ENCODE peak calls at places on chromosomes 6 and 20, in seven cellular contexts. L is sigmoid colon, Z is colonic mucosa, P is fibroblast of lung, O is astrocyte, G is GM23338, J is coronary artery. H is an unnamed sample.

GRCh38 chr6:111270121-111270520 is 182.8 kb downstream of the SLC16A10 start:
- DNase-seq in O (no peak), J (no peak), L (no peak), P (no peak), Z (no peak), G (no peak), H (no peak)

GRCh38 chr6:133503330-133503729 is 262.2 kb downstream of the EYA4 start:
- DNase-seq in O (peak), Z (no peak), L (no peak), G (no peak), J (no peak), P (peak), H (no peak)

GRCh38 chr20:21719592-21720214 is 14.2 kb downstream of the PAX1 start:
- DNase-seq in P (peak), O (peak), Z (peak), J (no peak), G (peak), L (peak), H (peak)

GRCh38 chr20:56616704-56617103 is 12.4 kb upstream of the TFAP2C start:
- DNase-seq in G (no peak), P (no peak), J (no peak), L (no peak), O (no peak), Z (no peak), H (no peak)

GRCh38 chr20:14494355-14494754 is 156.9 kb upstream of the FLRT3 start:
- DNase-seq in O (no peak), L (no peak), G (no peak), J (no peak), Z (no peak), P (no peak), H (no peak)

GRCh38 chr20:47501117-47501482 is 587 bp upstream of the NCOA3 start:
- DNase-seq in Z (no peak), J (no peak), P (no peak), G (no peak), L (no peak), O (no peak), H (no peak)

GRCh38 chr6:75101896-75102680 is 103.8 kb downstream of the COL12A1 start:
- DNase-seq in Z (no peak), G (no peak), L (no peak), J (no peak), O (peak), P (peak), H (peak)

GRCh38 chr6:72287801-72288200 is 334.1 kb upstream of the KCNQ5 start:
- DNase-seq in P (peak), G (no peak), L (no peak), O (peak), J (no peak), Z (no peak), H (no peak)

DNA sequence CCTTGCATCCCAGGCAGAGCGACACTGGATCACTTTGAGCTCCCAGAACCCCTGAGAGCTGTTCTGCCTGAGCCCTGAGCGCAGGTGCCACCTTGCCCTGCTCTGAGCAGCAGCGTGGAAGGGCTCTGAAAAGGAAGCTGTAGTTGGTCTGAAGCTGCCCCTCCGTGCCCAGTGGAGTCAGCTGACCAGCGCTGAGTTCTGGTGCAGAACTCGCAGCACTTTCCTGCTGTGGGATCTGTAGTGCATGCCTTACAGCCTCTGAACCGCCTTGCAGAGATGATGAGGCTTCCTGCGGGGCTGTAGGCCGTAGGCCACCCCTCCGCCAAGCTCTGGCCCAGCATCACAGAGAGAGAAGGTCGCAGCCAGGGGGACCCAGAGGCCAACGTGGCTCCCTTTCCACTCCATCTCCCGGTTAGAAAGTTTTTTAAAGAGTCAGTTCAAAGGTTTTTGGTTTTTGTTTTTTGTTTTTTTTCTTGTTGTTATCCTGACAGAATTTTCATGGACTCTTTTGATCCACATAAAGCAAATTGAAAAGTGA is 158.3 kb upstream of the CST7 start:
- DNase-seq in Z (no peak), L (no peak), J (no peak), O (no peak), G (peak), P (no peak), H (no peak)
- TF ChIP-seq CTCF in Z (no peak), L (no peak), J (no peak), O (no peak), G (peak), P (no peak), H (no peak)

GRCh38 chr20:63978319-63979220 is 872 bp downstream of the SAMD10 start:
- DNase-seq in P (peak), J (peak), Z (peak), L (peak), G (peak), O (no peak), H (no peak)
- H3K27ac ChIP-seq in P (no peak), J (peak), Z (peak), L (peak), G (no peak), O (no peak), H (no peak)

GRCh38 chr6:13397359-13398080 is 69.2 kb upstream of the TBC1D7 start:
- DNase-seq in P (peak), O (no peak), J (no peak), G (no peak), Z (peak), L (no peak), H (no peak)

GRCh38 chr6:13398421-13398994 is 70.2 kb upstream of the TBC1D7 start:
- DNase-seq in Z (no peak), G (peak), L (no peak), P (no peak), J (no peak), O (no peak), H (no peak)

GRCh38 chr6:13396241-13396792 is 68.0 kb upstream of the TBC1D7 start:
- DNase-seq in Z (no peak), J (no peak), L (no peak), G (no peak), O (no peak), P (no peak), H (no peak)

GRCh38 chr6:13395272-13396237 is 67.2 kb upstream of the TBC1D7 start:
- DNase-seq in P (peak), G (no peak), J (no peak), O (peak), L (peak), Z (peak), H (peak)

GRCh38 chr6:13398081-13398406 is 69.7 kb upstream of the TBC1D7 start:
- DNase-seq in G (no peak), L (no peak), O (no peak), P (peak), Z (no peak), J (no peak), H (no peak)
- TF ChIP-seq CTCF in G (no peak), L (no peak), O (no peak), P (no peak), Z (no peak), J (no peak), H (no peak)

GRCh38 chr6:108029226-108029921 is 45.2 kb downstream of the OSTM1 start:
- DNase-seq in G (no peak), Z (no peak), O (no peak), L (no peak), J (no peak), P (no peak), H (no peak)
- H3K27ac ChIP-seq in G (no peak), Z (no peak), O (no peak), L (no peak), J (no peak), P (no peak), H (no peak)

GRCh38 chr6:34947561-34947960 is 58.5 kb downstream of the ANKS1A start:
- DNase-seq in P (no peak), L (no peak), Z (no peak), G (no peak), O (no peak), J (no peak), H (no peak)

GRCh38 chr6:34955447-34955846 is 66.4 kb downstream of the ANKS1A start:
- DNase-seq in L (no peak), P (no peak), Z (no peak), O (no peak), J (no peak), G (no peak), H (no peak)

GRCh38 chr6:34951741-34952140 is 62.7 kb downstream of the ANKS1A start:
- DNase-seq in L (no peak), J (no peak), Z (no peak), O (no peak), P (no peak), G (peak), H (no peak)

GRCh38 chr6:34953084-34954025 is 64.3 kb downstream of the ANKS1A start:
- DNase-seq in G (no peak), J (no peak), P (peak), Z (no peak), L (no peak), O (peak), H (peak)

DNA sequence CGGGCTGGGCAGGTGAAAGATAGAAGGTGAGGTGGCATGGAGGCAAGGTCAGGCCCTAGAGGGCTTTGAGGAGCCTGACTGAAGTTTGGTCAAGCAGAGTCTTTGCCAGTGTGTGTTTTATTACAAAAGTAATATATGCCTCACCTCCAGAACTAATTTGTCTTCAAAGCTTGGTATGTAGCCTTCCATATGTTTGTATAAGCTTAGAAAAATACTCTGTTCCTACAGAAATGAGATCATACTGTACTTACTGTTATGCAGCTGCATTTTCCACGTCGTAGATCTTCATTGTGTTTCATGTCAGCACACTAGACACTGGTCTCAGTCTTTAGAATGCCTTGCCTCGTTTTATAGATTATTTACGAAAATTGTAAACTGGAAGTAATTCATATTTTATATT is 61.8 kb downstream of the ANKS1A start:
- DNase-seq in O (no peak), J (no peak), Z (no peak), L (no peak), P (no peak), G (no peak), H (no peak)
- TF ChIP-seq CTCF in O (no peak), J (no peak), Z (no peak), L (no peak), P (no peak), G (no peak), H (no peak)

DNA sequence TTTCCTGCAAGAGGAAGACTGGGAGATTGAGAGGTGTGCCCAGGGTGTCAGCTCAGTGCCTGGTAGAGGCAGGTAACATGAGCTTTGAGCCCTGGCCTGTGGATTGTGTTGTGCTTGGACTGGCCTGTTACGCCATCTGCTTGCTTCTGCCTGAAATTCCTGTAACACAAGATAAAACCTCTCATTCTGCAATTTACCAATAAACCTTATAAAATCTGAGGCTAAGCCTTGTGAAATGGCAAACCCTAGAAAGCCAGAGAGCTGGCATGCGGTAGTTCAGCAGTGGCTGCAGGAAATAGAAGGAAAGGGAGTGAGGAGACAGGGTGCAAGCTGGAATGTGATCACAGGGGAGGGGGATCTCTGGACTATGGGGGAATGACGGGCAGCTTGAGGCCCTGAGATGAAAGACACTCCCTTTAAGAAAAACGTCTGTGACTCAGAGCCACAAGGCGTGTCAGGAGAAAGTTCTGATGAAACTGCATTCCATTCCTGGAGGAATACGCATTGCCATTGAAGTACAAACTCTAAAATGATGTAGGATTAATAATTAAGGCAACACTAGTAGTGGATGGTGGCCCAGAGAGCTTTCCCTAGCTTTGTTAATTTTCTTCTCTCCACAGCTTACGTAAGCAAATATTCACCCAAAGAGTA is 26.3 kb upstream of the TFAP2A start:
- DNase-seq in P (peak), O (peak), J (no peak), G (no peak), Z (no peak), L (no peak), H (peak)
- H3K27ac ChIP-seq in P (peak), O (peak), J (no peak), G (no peak), Z (no peak), L (no peak), H (peak)

GRCh38 chr6:160534050-160534696 is 129.9 kb downstream of the LPA start:
- DNase-seq in J (no peak), P (peak), O (peak), G (peak), L (peak), Z (peak), H (peak)
- TF ChIP-seq CTCF in J (peak), P (peak), O (peak), G (peak), L (peak), Z (peak), H (peak)

GRCh38 chr20:45857836-45858250 is 429 bp downstream of the ZSWIM3 start:
- DNase-seq in O (no peak), G (peak), P (no peak), Z (no peak), J (no peak), L (no peak), H (no peak)

GRCh38 chr20:45860573-45861011 is 3.2 kb downstream of the ZSWIM3 start:
- DNase-seq in J (no peak), Z (no peak), O (peak), G (no peak), L (peak), P (peak), H (no peak)

GRCh38 chr20:45857114-45857835 is at the start of the genes ACOT8 and ZSWIM3:
- DNase-seq in Z (peak), O (peak), G (peak), P (peak), L (peak), J (peak), H (peak)

GRCh38 chr20:45863543-45864470 is 6.4 kb downstream of the ZSWIM3 start:
- DNase-seq in J (no peak), G (no peak), Z (peak), L (no peak), O (no peak), P (no peak), H (no peak)

GRCh38 chr20:45861157-45862075 is 4.0 kb downstream of the ZSWIM3 start:
- DNase-seq in O (no peak), J (no peak), G (no peak), Z (peak), P (no peak), L (no peak), H (no peak)
- H3K27ac ChIP-seq in O (no peak), J (no peak), G (no peak), Z (peak), P (no peak), L (no peak), H (no peak)

H was measured in brain microvascular endothelial cell.